ENCODE peak calls at places on chromosome 20, in seven cellular contexts. Y is AG09309; U is activated T-cell treated with anti-CD3 and anti-CD28 coated beads for 1 hour; A is progenitor cell of endocrine pancreas; P is NCI-H2081; F is skeletal muscle cell; B is T-helper 2 cell treated with Interferon-gamma antibody and Interleukin-4, amounts not matched to agents 5 μg/mL and 100 μg/mL, for 36 hours. G is an unnamed sample.

GRCh38 chr20:44717986-44718385 is 2.8 kb downstream of the CCN5 start:
- DNase-seq in Y (no peak), U (no peak), A (no peak), P (no peak), F (no peak), B (no peak), G (no peak)

GRCh38 chr20:31861346-31862156 is 8.8 kb downstream of the DUSP15 start:
- DNase-seq in Y (no peak), U (peak), A (peak), P (peak), F (no peak), B (peak), G (peak)

GRCh38 chr20:60052322-60052721 is 94.1 kb downstream of the CDH26 start:
- DNase-seq in Y (no peak), U (no peak), A (no peak), P (no peak), F (no peak), B (no peak), G (no peak)

GRCh38 chr20:53337419-53338101 is 256.1 kb downstream of the ZNF217 start:
- DNase-seq in Y (no peak), U (no peak), A (no peak), P (no peak), F (no peak), B (no peak), G (no peak)

GRCh38 chr20:38216736-38217595 is 43.6 kb downstream of the KIAA1755 start:
- DNase-seq in Y (no peak), U (no peak), A (no peak), P (no peak), F (no peak), B (no peak), G (no peak)

GRCh38 chr20:49470922-49471321 is 11.5 kb downstream of the KCNB1 start:
- DNase-seq in Y (no peak), U (no peak), A (no peak), P (no peak), F (no peak), B (no peak), G (no peak)

GRCh38 chr20:36796117-36796516 is 22.6 kb upstream of the DSN1 start:
- DNase-seq in Y (no peak), U (no peak), A (no peak), P (no peak), F (no peak), B (no peak), G (no peak)

GRCh38 chr20:47336013-47336754 is 20.3 kb downstream of the ZMYND8 start:
- DNase-seq in Y (peak), U (no peak), A (no peak), P (no peak), F (peak), B (no peak), G (no peak)

GRCh38 chr20:38523697-38524096 is 51.1 kb downstream of the RALGAPB start:
- DNase-seq in Y (peak), U (no peak), A (no peak), P (no peak), F (peak), B (no peak), G (no peak)

GRCh38 chr20:62642666-62643520 is 590 bp downstream of the SLCO4A1 start:
- DNase-seq in Y (no peak), U (peak), A (peak), P (peak), F (no peak), B (peak), G (peak)

GRCh38 chr20:56859751-56860366 is 230.8 kb downstream of the TFAP2C start:
- DNase-seq in Y (no peak), U (no peak), A (no peak), P (no peak), F (no peak), B (no peak), G (no peak)

GRCh38 chr20:14741616-14742015 is 404.2 kb upstream of the FLRT3 start:
- DNase-seq in Y (no peak), U (no peak), A (no peak), P (no peak), F (no peak), B (no peak), G (no peak)

GRCh38 chr20:62209850-62210495 is 10.1 kb downstream of the HRH3 start:
- DNase-seq in Y (no peak), U (no peak), A (no peak), P (peak), F (no peak), B (no peak), G (no peak)

GRCh38 chr20:7980332-7981046 is 39.1 kb downstream of the TMX4 start:
- DNase-seq in Y (peak), U (no peak), A (no peak), P (peak), F (peak), B (no peak), G (peak)

GRCh38 chr20:37323985-37324384 is 22.0 kb upstream of the SRC start:
- DNase-seq in Y (peak), U (no peak), A (no peak), P (no peak), F (peak), B (no peak), G (no peak)

GRCh38 chr20:38452880-38453624 is 17.9 kb upstream of the SNHG17 start:
- DNase-seq in Y (no peak), U (no peak), A (no peak), P (no peak), F (peak), B (no peak), G (no peak)

GRCh38 chr20:35271073-35271882 is 6.6 kb downstream of the MMP24OS start:
- DNase-seq in Y (no peak), U (no peak), A (no peak), P (no peak), F (no peak), B (no peak), G (no peak)

GRCh38 chr20:8043687-8044278 is 24.2 kb upstream of the TMX4 start:
- DNase-seq in Y (peak), U (no peak), A (no peak), P (peak), F (no peak), B (no peak), G (peak)

GRCh38 chr20:1631309-1632227 is 11.8 kb upstream of the SIRPB1 start:
- DNase-seq in Y (peak), U (no peak), A (no peak), P (no peak), F (no peak), B (no peak), G (no peak)

GRCh38 chr20:33848391-33848790 is 37.2 kb downstream of the CHMP4B start:
- DNase-seq in Y (no peak), U (no peak), A (no peak), P (no peak), F (no peak), B (no peak), G (no peak)